ENCODE peak calls at places on chromosomes 13 and 19, in seven cellular contexts. E is mesenchymal stem cell, T is neuronal stem cell, V is trophoblast cell, A is IMR-90, B is H1, D is mesendoderm. L is an unnamed sample.

GRCh38 chr13:40236566-40237168 is 429.8 kb downstream of the FOXO1 start:
- DNase-seq in E (no peak), T (no peak), V (no peak), A (no peak), B (no peak), D (no peak), L (no peak)

GRCh38 chr13:48210178-48210577 is 22.8 kb upstream of the ITM2B start:
- DNase-seq in E (peak; percentile 75), T (no peak), V (peak; percentile 35), A (peak; percentile 86), B (no peak), D (no peak), L (no peak)

GRCh38 chr13:108929532-108929931 is 300.1 kb downstream of the MYO16 start:
- DNase-seq in E (no peak), T (no peak), V (no peak), A (no peak), B (no peak), D (no peak), L (no peak)

GRCh38 chr19:46466536-46467199 is 4.7 kb downstream of the PNMA8A start:
- DNase-seq in E (peak; percentile 56), T (no peak), V (no peak), A (peak; percentile 92), B (no peak), D (no peak), L (no peak)

GRCh38 chr13:94121686-94122085 is 357.8 kb downstream of the DCT start:
- DNase-seq in E (peak; percentile 58), T (no peak), V (no peak), A (peak; percentile 86), B (no peak), D (no peak), L (no peak)

GRCh38 chr19:33193864-33194362 is at the start of gene LRP3:
- DNase-seq in E (peak; percentile 34), T (no peak), V (no peak), A (peak; percentile 11), B (no peak), D (peak; percentile 23), L (no peak)

GRCh38 chr13:95842898-95843297 is 166.0 kb downstream of the DNAJC3 start:
- DNase-seq in E (no peak), T (no peak), V (no peak), A (no peak), B (no peak), D (no peak), L (no peak)

GRCh38 chr13:94656766-94657165 is 55.1 kb downstream of the GPR180 start:
- DNase-seq in E (peak; percentile 98), T (no peak), V (peak; percentile 43), A (peak; percentile 99), B (no peak), D (peak; percentile 74), L (no peak)

GRCh38 chr19:2055871-2056809 is 5.1 kb upstream of the MKNK2 start:
- DNase-seq in E (peak; percentile 58), T (no peak), V (no peak), A (peak; percentile 64), B (no peak), D (peak; percentile 78), L (no peak)
- H3K23ac ChIP-seq in E (peak overlapping the region; percentile 40), T (peak overlapping the region; percentile 55), V (no peak overlapping the region), A (peak overlapping the region; percentile 62), B (no peak overlapping the region), D (no peak overlapping the region), L (no peak overlapping the region)

DNA sequence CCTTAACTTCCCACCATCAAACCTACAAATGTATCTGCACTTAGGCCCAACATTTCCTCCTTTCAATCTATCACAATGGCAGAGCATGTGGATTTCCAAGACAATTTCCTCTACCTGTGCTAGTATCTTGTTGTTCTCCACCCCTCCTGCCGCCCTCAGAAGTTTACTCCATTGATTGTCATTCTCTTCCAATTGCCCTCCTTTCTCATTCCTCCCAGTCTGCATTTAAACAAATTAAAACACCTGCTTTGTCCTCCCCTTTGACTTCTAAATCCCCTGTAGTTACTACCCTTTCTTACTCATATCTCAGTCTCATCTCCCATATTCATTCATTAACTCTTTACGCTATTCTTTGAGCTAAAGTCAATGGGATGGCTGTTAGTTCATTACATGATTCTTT is 370.6 kb downstream of the DIAPH3 start:
- DNase-seq in E (no peak), T (no peak), V (no peak), A (no peak), B (peak; percentile 67), D (no peak), L (peak; percentile 45)
- H3K27ac ChIP-seq in E (no peak overlapping the region), T (no peak overlapping the region), V (no peak overlapping the region), A (no peak overlapping the region), B (peak overlapping the region; percentile 44), D (no peak overlapping the region), L (peak overlapping the region; percentile 10)

GRCh38 chr13:33639640-33640080 is 178.3 kb upstream of the RFC3 start:
- DNase-seq in E (no peak), T (no peak), V (peak; percentile 87), A (no peak), B (no peak), D (no peak), L (no peak)
- H2BK5ac ChIP-seq in E (no peak overlapping the region), T (no peak overlapping the region), V (no peak overlapping the region), A (peak overlapping the region; percentile 60), B (no peak overlapping the region), D (no peak overlapping the region), L (no peak overlapping the region)

DNA sequence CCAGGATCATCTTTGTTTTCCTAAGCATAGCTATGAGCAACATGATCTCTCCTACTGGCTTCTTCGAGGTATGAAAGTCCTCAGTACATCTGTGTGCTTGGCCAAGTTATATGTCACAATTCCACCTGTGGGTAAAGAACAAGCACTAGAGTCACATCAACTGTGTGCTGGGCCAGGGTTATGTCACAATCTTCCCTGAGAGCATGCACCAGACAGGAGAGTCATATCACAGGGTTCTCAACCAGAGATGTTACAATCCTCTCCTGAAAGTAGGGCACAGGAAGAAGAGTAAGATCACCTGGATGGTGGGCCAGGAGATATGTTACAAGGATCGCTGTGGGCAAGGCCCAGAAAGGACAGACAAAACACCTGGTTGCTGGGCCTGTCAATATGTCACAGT is 143.7 kb downstream of the ZNF675 start:
- DNase-seq in E (no peak), T (no peak), V (peak; percentile 73), A (no peak), B (no peak), D (no peak), L (no peak)
- H3K23ac ChIP-seq in E (no peak overlapping the region), T (no peak overlapping the region), V (no peak overlapping the region), A (no peak overlapping the region), B (no peak overlapping the region), D (no peak overlapping the region), L (no peak overlapping the region)

DNA sequence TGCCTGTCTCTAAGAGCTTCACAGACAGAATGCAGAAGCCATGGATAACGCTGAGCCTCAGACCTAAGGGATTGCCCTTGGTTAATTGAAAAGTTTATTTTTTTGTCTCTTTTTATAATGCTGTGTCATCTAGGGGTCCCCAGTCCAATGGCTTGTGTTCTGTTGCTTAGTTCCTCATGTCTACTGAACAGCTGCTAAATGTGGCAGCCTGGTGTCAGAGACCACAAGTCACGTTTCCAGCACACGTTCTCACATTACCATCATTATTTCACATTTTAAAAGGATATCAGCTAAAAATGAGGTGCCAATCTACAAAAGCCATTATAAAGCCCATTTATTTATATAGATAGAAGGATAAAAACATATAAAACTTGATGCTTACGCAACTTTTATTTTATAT is 1362.0 kb downstream of the PCDH9 start:
- DNase-seq in E (no peak), T (no peak), V (no peak), A (no peak), B (no peak), D (no peak), L (no peak)
- H3K27ac ChIP-seq in E (no peak overlapping the region), T (no peak overlapping the region), V (no peak overlapping the region), A (no peak overlapping the region), B (no peak overlapping the region), D (no peak overlapping the region), L (no peak overlapping the region)